ENCODE peak calls at places on chromosomes 11 and 22, in seven cellular contexts. Q is lung, A is PC-3, M is right lobe of liver, N is stomach, H is Peyer's patch, C is ovary. R is an unnamed sample. For H3K9me3 and H3K27me3, the result is how much of the 10 kb centered on the place peaks cover.

GRCh38 chr11:45051621-45052020 is 94.8 kb upstream of the PRDM11 start:
- DNase-seq in Q (no peak), A (no peak), M (no peak), N (no peak), H (no peak), C (no peak), R (no peak)

GRCh38 chr11:61791737-61792309 is 576 bp downstream of the TMEM258 start:
- DNase-seq in Q (peak), A (peak), M (peak), N (peak), H (peak), C (peak), R (no peak)

GRCh38 chr22:17315310-17315709 is 54.0 kb upstream of the CECR2 start:
- DNase-seq in Q (peak), A (no peak), M (no peak), N (peak), H (no peak), C (no peak), R (no peak)

GRCh38 chr11:39374963-39375698 is 2084.3 kb downstream of the LRRC4C start:
- DNase-seq in Q (no peak), A (peak), M (no peak), N (no peak), H (no peak), C (no peak), R (no peak)

GRCh38 chr22:31898911-31899310 is 45.4 kb upstream of the YWHAH start:
- DNase-seq in Q (no peak), A (no peak), M (no peak), N (no peak), H (no peak), C (no peak), R (no peak)

GRCh38 chr11:70735976-70736375 is 337.6 kb downstream of the CTTN start:
- DNase-seq in Q (no peak), A (no peak), M (no peak), N (no peak), H (no peak), C (no peak), R (no peak)

GRCh38 chr11:9138133-9138453 is 46.7 kb upstream of the SCUBE2 start:
- DNase-seq in Q (no peak), A (no peak), M (no peak), N (no peak), H (no peak), C (no peak), R (no peak)

GRCh38 chr11:47591764-47592163 is 2.4 kb downstream of the C1QTNF4 start:
- DNase-seq in Q (no peak), A (no peak), M (no peak), N (no peak), H (no peak), C (no peak), R (no peak)

GRCh38 chr11:93653080-93653479 is 8.4 kb upstream of the CEP295 start:
- DNase-seq in Q (no peak), A (no peak), M (no peak), N (no peak), H (no peak), C (no peak), R (no peak)

GRCh38 chr22:44645083-44645482 is 56.9 kb upstream of the PRR5 start:
- DNase-seq in Q (no peak), A (no peak), M (no peak), N (no peak), H (no peak), C (no peak), R (no peak)

GRCh38 chr11:9868641-9869040 is 204.8 kb downstream of the SWAP70 start:
- DNase-seq in Q (no peak), A (no peak), M (no peak), N (no peak), H (no peak), C (no peak), R (no peak)

GRCh38 chr11:57515332-57516060 is at the start of gene SLC43A1:
- DNase-seq in Q (peak), A (peak), M (peak), N (peak), H (peak), C (peak), R (no peak)

GRCh38 chr11:57427692-57428082 is 766 bp upstream of the SLC43A3 start:
- DNase-seq in Q (no peak), A (no peak), M (peak), N (peak), H (peak), C (peak), R (no peak)

GRCh38 chr11:76174330-76174729 is 32.0 kb downstream of the WNT11 start:
- DNase-seq in Q (no peak), A (no peak), M (no peak), N (no peak), H (no peak), C (no peak), R (no peak)

GRCh38 chr11:45809456-45810395 is 4.8 kb downstream of the SLC35C1 start:
- DNase-seq in Q (no peak), A (no peak), M (no peak), N (no peak), H (no peak), C (no peak), R (no peak)

GRCh38 chr11:112174789-112175595 is at the start of gene BCO2:
- DNase-seq in Q (peak), A (peak), M (peak), N (peak), H (peak), C (peak), R (peak)

GRCh38 chr11:28619870-28620540 is 511.8 kb downstream of the METTL15 start:
- DNase-seq in Q (no peak), A (peak), M (no peak), N (no peak), H (no peak), C (no peak), R (no peak)

GRCh38 chr22:17562906-17563870 is at the start of gene SLC25A18:
- DNase-seq in Q (no peak), A (no peak), M (peak), N (no peak), H (peak), C (no peak), R (no peak)

GRCh38 chr11:70399681-70400112 is 1.4 kb downstream of the CTTN start:
- DNase-seq in Q (peak), A (peak), M (peak), N (peak), H (peak), C (peak), R (no peak)

GRCh38 chr11:122189259-122189658 is 73.2 kb upstream of the BLID start:
- DNase-seq in Q (no peak), A (peak), M (no peak), N (no peak), H (no peak), C (no peak), R (no peak)

GRCh38 chr22:50691521-50691920 is 18.9 kb downstream of the SHANK3 start:
- DNase-seq in Q (no peak), A (peak), M (peak), N (no peak), H (peak), C (no peak), R (peak)

GRCh38 chr22:35638408-35638807 is 9.8 kb upstream of the APOL6 start:
- DNase-seq in Q (peak), A (no peak), M (peak), N (no peak), H (peak), C (peak), R (no peak)

GRCh38 chr22:50252081-50253045 is 1.3 kb upstream of the HDAC10 start:
- DNase-seq in Q (peak), A (peak), M (peak), N (peak), H (peak), C (peak), R (peak)

GRCh38 chr11:70826541-70826943 is 425.8 kb downstream of the SHANK2 start:
- DNase-seq in Q (no peak), A (no peak), M (no peak), N (no peak), H (no peak), C (no peak), R (no peak)

GRCh38 chr11:100870138-100870537 is 183.1 kb downstream of the ARHGAP42 start:
- DNase-seq in Q (no peak), A (no peak), M (no peak), N (no peak), H (no peak), C (no peak), R (no peak)

GRCh38 chr11:76339217-76339616 is 41.7 kb downstream of the THAP12 start:
- DNase-seq in Q (peak), A (no peak), M (peak), N (no peak), H (peak), C (no peak), R (no peak)

GRCh38 chr22:26648011-26648497 is 9.3 kb upstream of the MIAT start:
- DNase-seq in Q (no peak), A (no peak), M (peak), N (no peak), H (peak), C (no peak), R (peak)

GRCh38 chr11:96052921-96053631 is 129.2 kb upstream of the MTMR2 start:
- DNase-seq in Q (no peak), A (peak), M (no peak), N (no peak), H (no peak), C (no peak), R (no peak)

GRCh38 chr22:19786264-19786585 is 25.6 kb downstream of the TBX1 start:
- DNase-seq in Q (no peak), A (no peak), M (peak), N (no peak), H (no peak), C (no peak), R (no peak)
- TF ChIP-seq CTCF in Q (no peak), A (no peak), M (no peak), N (no peak), H (no peak), C (no peak), R (no peak)

GRCh38 chr11:131859811-131860210 is 489.4 kb downstream of the NTM start:
- DNase-seq in Q (no peak), A (no peak), M (no peak), N (no peak), H (no peak), C (no peak), R (no peak)
- H3K9me3 ChIP-seq in Q (under half), A (under half), M (under half), N (under half), H (under half), C (under half), R (under half)

GRCh38 chr11:1348146-1348545 is 38.7 kb upstream of the TOLLIP start:
- DNase-seq in Q (no peak), A (no peak), M (no peak), N (no peak), H (no peak), C (no peak), R (no peak)
- H3K27me3 ChIP-seq in Q (under half), A (under half), M (under half), N (under half), H (under half), C (under half), R (under half)

DNA sequence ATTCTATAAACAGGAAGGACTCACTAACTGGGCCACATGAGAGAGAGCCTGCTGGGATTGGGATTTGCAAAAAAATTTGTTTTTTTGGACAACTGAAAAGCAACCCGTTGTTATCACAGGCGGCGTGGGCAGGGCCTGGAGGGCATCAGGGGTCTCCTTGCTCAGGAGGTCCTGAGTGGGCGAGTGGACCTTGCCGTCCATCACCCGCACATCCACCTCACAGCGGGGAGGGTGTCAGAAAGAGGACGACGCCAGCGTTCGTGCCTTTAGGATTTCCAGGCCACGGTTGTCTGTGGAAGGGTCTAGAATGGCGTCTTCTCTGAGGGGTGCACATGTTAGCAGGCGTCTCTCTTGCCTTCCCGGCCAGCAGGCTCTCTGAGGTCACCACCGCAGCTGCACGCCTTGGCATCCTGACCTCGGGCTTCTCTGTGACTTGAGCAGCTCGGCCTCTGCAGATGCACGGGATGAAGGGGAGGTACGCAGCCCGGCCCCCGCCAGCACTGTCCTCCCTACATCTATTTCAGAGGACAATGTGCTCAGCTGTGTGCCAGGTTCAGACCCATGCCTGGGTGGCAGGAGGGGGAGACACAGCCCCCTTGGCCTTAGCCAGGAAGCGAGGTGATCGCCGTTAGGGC is 749.5 kb downstream of the BRD1 start:
- DNase-seq in Q (no peak), A (no peak), M (no peak), N (no peak), H (no peak), C (no peak), R (no peak)
- TF ChIP-seq CTCF in Q (no peak), A (no peak), M (no peak), N (no peak), H (no peak), C (no peak), R (no peak)

GRCh38 chr11:62816567-62816966 is 11.3 kb upstream of the NXF1 start:
- DNase-seq in Q (no peak), A (no peak), M (no peak), N (no peak), H (no peak), C (no peak), R (no peak)
- H3K9me3 ChIP-seq in Q (under half), A (under half), M (under half), N (under half), H (under half), C (under half), R (under half)

DNA sequence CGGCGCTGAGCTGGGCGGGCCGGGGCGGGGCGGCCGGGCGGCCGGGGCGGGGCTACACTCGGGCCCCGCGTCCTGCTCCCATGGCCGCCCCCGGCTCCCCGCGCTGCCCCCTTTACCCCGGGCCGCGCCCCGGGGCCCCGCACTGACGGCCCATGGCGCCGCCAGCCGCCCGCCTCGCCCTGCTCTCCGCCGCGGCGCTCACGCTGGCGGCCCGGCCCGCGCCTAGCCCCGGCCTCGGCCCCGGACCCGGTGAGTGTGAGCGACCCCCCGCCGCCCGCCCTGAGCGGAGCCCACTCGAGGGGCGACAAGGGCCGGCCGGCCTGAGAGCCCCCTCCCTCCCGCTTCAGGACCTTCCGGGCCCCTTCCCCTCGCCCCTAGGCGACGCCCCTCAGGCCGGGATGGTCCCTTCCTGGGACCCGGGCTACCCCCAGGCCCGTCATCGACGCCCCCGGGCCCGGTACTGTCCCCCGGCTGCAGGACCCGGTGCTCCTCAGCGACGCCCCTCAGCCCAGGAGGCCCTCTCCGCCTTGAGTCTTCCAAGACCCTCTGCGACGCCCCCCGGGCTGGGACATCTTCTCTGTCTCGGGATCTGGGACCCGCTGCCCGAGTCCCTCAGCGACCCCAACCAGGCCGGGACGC is at the start of gene KREMEN1:
- DNase-seq in Q (no peak), A (no peak), M (peak), N (no peak), H (no peak), C (peak), R (no peak)
- H3K27me3 ChIP-seq in Q (under half), A (under half), M (under half), N (under half), H (under half), C (under half), R (under half)

GRCh38 chr11:33525789-33526188 is 174.8 kb downstream of the C11orf91 start:
- DNase-seq in Q (no peak), A (no peak), M (no peak), N (no peak), H (no peak), C (no peak), R (no peak)
- TF ChIP-seq CTCF in Q (no peak), A (no peak), M (no peak), N (no peak), H (no peak), C (no peak), R (no peak)

GRCh38 chr11:78381867-78382266 is 35.8 kb downstream of the GAB2 start:
- DNase-seq in Q (no peak), A (no peak), M (no peak), N (no peak), H (no peak), C (no peak), R (no peak)
- H3K9me3 ChIP-seq in Q (under half), A (under half), M (under half), N (under half), H (under half), C (under half), R (under half)